ENCODE peak calls at places on chromosomes 3 and 15, in eight cellular contexts. H is BJ, F is mesenchymal stem cell, X is cardiac muscle cell, P is PC-3, M is GM10248, C is Daoy, G is heart right ventricle. V is an unnamed sample.

GRCh38 chr3:197501879-197502620 is 53.7 kb downstream of the BDH1 start:
- DNase-seq in P (peak), M (peak), F (peak), C (peak), H (no peak), G (no peak), X (peak), V (peak)

GRCh38 chr3:194311000-194311399 is 40.1 kb downstream of the CPN2 start:
- DNase-seq in H (no peak), C (no peak), X (no peak), G (no peak), M (no peak), P (no peak), F (no peak), V (no peak)

GRCh38 chr15:73325191-73325980 is 43.4 kb downstream of the HCN4 start:
- DNase-seq in G (no peak), M (peak), P (no peak), C (peak), H (no peak), F (no peak), X (peak), V (no peak)

GRCh38 chr3:81395739-81396138 is 365.7 kb downstream of the GBE1 start:
- DNase-seq in G (no peak), P (no peak), F (no peak), X (no peak), H (no peak), M (no peak), C (no peak), V (no peak)

GRCh38 chr3:157542711-157543485 is 39.7 kb upstream of the VEPH1 start:
- DNase-seq in M (no peak), X (peak), G (peak), P (peak), C (peak), H (no peak), F (peak), V (no peak)

GRCh38 chr3:186165331-186165730 is 56.4 kb upstream of the ETV5 start:
- DNase-seq in M (no peak), F (peak), H (no peak), C (no peak), G (no peak), X (no peak), P (no peak), V (no peak)

GRCh38 chr15:77037475-77038209 is 33.3 kb downstream of the TSPAN3 start:
- DNase-seq in P (no peak), G (no peak), C (no peak), X (no peak), H (no peak), F (no peak), M (peak), V (peak)

GRCh38 chr15:80669599-80670273 is 25.4 kb upstream of the ABHD17C start:
- DNase-seq in G (no peak), P (peak), C (no peak), X (no peak), H (peak), F (peak), M (peak), V (no peak)

GRCh38 chr15:63191895-63192603 is 2.6 kb downstream of the RAB8B start:
- DNase-seq in M (peak), P (no peak), F (no peak), X (peak), G (no peak), H (no peak), C (peak), V (no peak)

GRCh38 chr15:67840747-67841634 is 1.1 kb upstream of the RNU6-1 start:
- DNase-seq in H (no peak), C (peak), X (peak), P (peak), M (peak), G (no peak), F (peak), V (no peak)

GRCh38 chr3:186125118-186125517 is 16.2 kb upstream of the ETV5 start:
- DNase-seq in F (no peak), M (no peak), P (no peak), X (no peak), C (no peak), G (no peak), H (no peak), V (no peak)

GRCh38 chr3:10581251-10581650 is 75.9 kb upstream of the ATP2B2 start:
- DNase-seq in F (no peak), G (no peak), X (peak), P (no peak), M (no peak), H (no peak), C (peak), V (no peak)

GRCh38 chr15:34336947-34337556 is 529 bp downstream of the SLC12A6 start:
- DNase-seq in F (no peak), G (no peak), X (no peak), C (no peak), M (no peak), P (no peak), H (no peak), V (no peak)

GRCh38 chr15:27752682-27753081 is 346.4 kb downstream of the OCA2 start:
- DNase-seq in G (no peak), P (no peak), C (no peak), M (no peak), X (no peak), H (no peak), F (no peak), V (no peak)

GRCh38 chr15:48102167-48102566 is 18.6 kb upstream of the SLC24A5 start:
- DNase-seq in M (no peak), P (no peak), H (no peak), C (no peak), F (no peak), X (no peak), G (no peak), V (no peak)

GRCh38 chr3:42556089-42556632 is 25.6 kb downstream of the SEC22C start:
- DNase-seq in F (peak), X (no peak), G (no peak), C (no peak), M (no peak), H (no peak), P (peak), V (no peak)

GRCh38 chr15:44804303-44805046 is 68.1 kb downstream of the TRIM69 start:
- DNase-seq in P (no peak), H (no peak), G (no peak), C (peak), X (peak), M (peak), F (no peak), V (no peak)

GRCh38 chr3:89107461-89108035 is at the start of gene EPHA3:
- DNase-seq in G (peak), P (no peak), H (no peak), C (peak), M (peak), F (peak), X (peak), V (peak)

GRCh38 chr3:126267169-126267975 is 87.0 kb upstream of the ALDH1L1 start:
- DNase-seq in H (peak), G (peak), M (no peak), C (peak), F (peak), X (peak), P (peak), V (peak)

GRCh38 chr15:92394327-92395175 is 870 bp downstream of the ST8SIA2 start:
- DNase-seq in G (no peak), X (no peak), P (no peak), M (no peak), C (peak), H (no peak), F (no peak), V (peak)

GRCh38 chr3:54968546-54969172 is 40.8 kb upstream of the LRTM1 start:
- DNase-seq in P (no peak), M (no peak), F (peak), G (no peak), C (peak), H (no peak), X (peak), V (no peak)

GRCh38 chr3:187932530-187932929 is 187.3 kb upstream of the BCL6 start:
- DNase-seq in X (no peak), F (no peak), M (no peak), H (no peak), P (no peak), G (no peak), C (no peak), V (no peak)

GRCh38 chr3:127639173-127640030 is 10.4 kb downstream of the PODXL2 start:
- DNase-seq in X (no peak), H (no peak), G (no peak), P (peak), C (peak), M (no peak), F (peak), V (no peak)

GRCh38 chr3:142912440-142913172 is 23.7 kb upstream of the PCOLCE2 start:
- DNase-seq in X (no peak), H (no peak), M (no peak), F (no peak), G (peak), C (no peak), P (no peak), V (no peak)

GRCh38 chr15:88477885-88478284 is 10.4 kb downstream of the MRPS11 start:
- DNase-seq in P (no peak), X (no peak), G (no peak), M (no peak), H (no peak), C (no peak), F (no peak), V (no peak)

GRCh38 chr3:74267583-74268184 is 346.8 kb downstream of the CNTN3 start:
- DNase-seq in P (peak), C (peak), M (peak), H (no peak), G (peak), X (peak), F (peak), V (no peak)

GRCh38 chr15:36075333-36075732 is 504.1 kb upstream of the CDIN1 start:
- DNase-seq in P (no peak), H (peak), X (no peak), G (no peak), M (no peak), F (no peak), C (no peak), V (no peak)

GRCh38 chr15:75352186-75352585 is 5.3 kb downstream of the NEIL1 start:
- DNase-seq in P (no peak), H (no peak), C (no peak), M (no peak), F (no peak), G (no peak), X (no peak), V (no peak)

GRCh38 chr3:128133273-128133883 is 9.8 kb upstream of the RUVBL1 start:
- DNase-seq in P (peak), F (peak), X (peak), C (peak), H (no peak), M (no peak), G (no peak), V (no peak)

GRCh38 chr15:27784107-27784506 is 315.0 kb downstream of the OCA2 start:
- DNase-seq in F (no peak), H (no peak), C (no peak), G (no peak), M (no peak), P (no peak), X (no peak), V (no peak)

GRCh38 chr3:72178463-72179106 is 393.6 kb upstream of the PROK2 start:
- DNase-seq in H (no peak), G (no peak), M (no peak), X (no peak), F (no peak), C (no peak), P (no peak), V (no peak)

GRCh38 chr3:143040264-143040879 is 39.0 kb downstream of the U2SURP start:
- DNase-seq in P (peak), X (peak), M (no peak), H (no peak), G (no peak), C (no peak), F (peak), V (no peak)

GRCh38 chr15:82999905-83000671 is 11.4 kb downstream of the C15orf40 start:
- DNase-seq in F (peak), C (peak), G (no peak), M (peak), X (peak), P (peak), H (no peak), V (peak)

GRCh38 chr3:142318331-142318730 is 92.9 kb upstream of the GK5 start:
- DNase-seq in H (peak), P (no peak), G (no peak), M (no peak), X (no peak), C (no peak), F (no peak), V (no peak)

GRCh38 chr3:127914584-127914983 is 448 bp upstream of the KBTBD12 start:
- DNase-seq in H (no peak), M (no peak), F (no peak), P (peak), G (no peak), X (no peak), C (no peak), V (no peak)

GRCh38 chr3:101009386-101009785 is 16.2 kb upstream of the ABI3BP start:
- DNase-seq in M (no peak), C (no peak), P (no peak), G (no peak), X (no peak), F (no peak), H (no peak), V (no peak)

V was measured in frontal cortex.